ENCODE peak calls at places on chromosomes 1 and 21, in seven cellular contexts. L, N, Z, S, Y, U and D are unnamed samples.

GRCh38 chr1:155012052-155012546 is 9.5 kb downstream of the ZBTB7B start:
- DNase-seq in Y (peak), S (peak), Z (peak), N (peak), U (peak), L (no peak), D (peak)

GRCh38 chr1:80066060-80066459 is 1059.5 kb upstream of the ADGRL4 start:
- DNase-seq in Z (peak), Y (no peak), L (no peak), N (no peak), U (no peak), S (no peak), D (no peak)

GRCh38 chr1:37865348-37866119 is 6.1 kb upstream of the MTF1 start:
- DNase-seq in U (no peak), N (no peak), S (peak), Z (no peak), Y (no peak), L (peak), D (no peak)

GRCh38 chr1:217091601-217092000 is 368.4 kb upstream of the ESRRG start:
- DNase-seq in Z (no peak), Y (no peak), N (no peak), S (no peak), U (no peak), L (no peak), D (no peak)

GRCh38 chr1:94384485-94385353 is 33.5 kb upstream of the ABCD3 start:
- DNase-seq in N (peak), S (no peak), U (no peak), Y (peak), L (no peak), Z (peak), D (peak)

GRCh38 chr1:52836035-52836434 is 6.5 kb upstream of the ZYG11A start:
- DNase-seq in L (no peak), U (no peak), S (no peak), Z (no peak), N (no peak), Y (no peak), D (no peak)

GRCh38 chr1:192810253-192810880 is 1.5 kb downstream of the RGS2 start:
- DNase-seq in U (no peak), Z (peak), Y (no peak), L (no peak), S (no peak), N (no peak), D (peak)

GRCh38 chr1:98327151-98327918 is 334.2 kb upstream of the SNX7 start:
- DNase-seq in Y (no peak), U (no peak), L (no peak), S (no peak), N (no peak), Z (peak), D (no peak)

GRCh38 chr1:67716800-67717199 is 31.8 kb downstream of the GADD45A start:
- DNase-seq in U (no peak), S (no peak), N (peak), L (no peak), Z (no peak), Y (peak), D (no peak)

GRCh38 chr1:180181048-180181447 is 26.4 kb downstream of the QSOX1 start:
- DNase-seq in S (no peak), U (peak), N (peak), Y (no peak), Z (peak), L (no peak), D (no peak)

GRCh38 chr1:22428672-22429071 is 23.0 kb upstream of the ZBTB40 start:
- DNase-seq in L (no peak), N (peak), S (peak), Z (peak), U (no peak), Y (no peak), D (no peak)

GRCh38 chr1:77688939-77689338 is 6.5 kb upstream of the ZZZ3 start:
- DNase-seq in L (no peak), N (no peak), S (no peak), U (no peak), Z (no peak), Y (no peak), D (no peak)

GRCh38 chr1:242147096-242147976 is 148.4 kb upstream of the MAP1LC3C start:
- DNase-seq in Z (peak), N (no peak), Y (no peak), U (no peak), L (peak), S (no peak), D (no peak)

GRCh38 chr1:61434276-61434675 is 290.7 kb downstream of the TM2D1 start:
- DNase-seq in L (no peak), Y (no peak), S (no peak), U (no peak), N (no peak), Z (no peak), D (no peak)

GRCh38 chr1:35031103-35031452 is 667 bp downstream of the ZMYM6 start:
- DNase-seq in Y (peak), Z (no peak), S (peak), N (peak), L (peak), U (no peak), D (peak)

GRCh38 chr1:41710980-41711379 is 207.7 kb downstream of the HIVEP3 start:
- DNase-seq in S (no peak), Y (no peak), Z (no peak), U (no peak), L (no peak), N (no peak), D (no peak)

GRCh38 chr21:45695086-45695485 is 51.6 kb downstream of the PCBP3 start:
- DNase-seq in Z (no peak), N (no peak), Y (no peak), L (no peak), U (no peak), S (no peak), D (no peak)

GRCh38 chr1:149916193-149916926 is 1.3 kb downstream of the SV2A start:
- DNase-seq in Y (no peak), Z (no peak), N (no peak), U (no peak), S (no peak), L (no peak), D (no peak)

GRCh38 chr1:85555867-85556577 is 24.5 kb upstream of the CCN1 start:
- DNase-seq in Y (no peak), L (no peak), U (no peak), S (no peak), Z (no peak), N (no peak), D (no peak)

GRCh38 chr1:150535511-150536281 is 13.5 kb upstream of the ADAMTSL4 start:
- DNase-seq in Y (no peak), Z (no peak), L (peak), U (peak), N (no peak), S (peak), D (no peak)

GRCh38 chr1:47738560-47739182 is 258.5 kb downstream of the TRABD2B start:
- DNase-seq in Z (peak), Y (peak), U (peak), L (no peak), N (peak), S (peak), D (peak)

GRCh38 chr1:95352767-95353166 is 118.8 kb downstream of the RWDD3 start:
- DNase-seq in Y (no peak), L (no peak), U (no peak), Z (no peak), S (no peak), N (peak), D (peak)

GRCh38 chr1:22365331-22366295 is 86.0 kb upstream of the ZBTB40 start:
- DNase-seq in L (no peak), S (no peak), Y (no peak), U (no peak), N (no peak), Z (no peak), D (no peak)

GRCh38 chr1:234458352-234459027 is 20.5 kb downstream of the TARBP1 start:
- DNase-seq in N (no peak), U (no peak), L (no peak), Y (no peak), S (no peak), Z (no peak), D (no peak)

GRCh38 chr1:155909894-155910293 is 1.3 kb downstream of the RIT1 start:
- DNase-seq in Y (no peak), S (no peak), U (no peak), Z (peak), N (no peak), L (no peak), D (no peak)

GRCh38 chr1:19353596-19353995 is 41.5 kb downstream of the SLC66A1 start:
- DNase-seq in Y (no peak), N (no peak), S (no peak), L (no peak), U (no peak), Z (no peak), D (no peak)

GRCh38 chr1:21247892-21248715 is 42.2 kb downstream of the ECE1 start:
- DNase-seq in Z (no peak), Y (no peak), U (no peak), N (no peak), S (no peak), L (no peak), D (peak)

GRCh38 chr21:45980697-45981096 is 873 bp upstream of the COL6A1 start:
- DNase-seq in N (no peak), Z (no peak), S (no peak), L (no peak), Y (no peak), U (no peak), D (no peak)

GRCh38 chr1:46806196-46807020 is 7.6 kb downstream of the CYP4B1 start:
- DNase-seq in L (no peak), Z (no peak), Y (peak), N (no peak), U (no peak), S (no peak), D (peak)

GRCh38 chr21:45460611-45461368 is 55.8 kb downstream of the COL18A1 start:
- DNase-seq in Z (no peak), N (peak), Y (no peak), U (no peak), L (no peak), S (peak), D (no peak)

GRCh38 chr1:238861342-238861741 is 525.0 kb upstream of the CHRM3 start:
- DNase-seq in U (no peak), Y (no peak), Z (peak), S (no peak), L (no peak), N (no peak), D (no peak)

GRCh38 chr1:162404550-162405160 is 7.3 kb downstream of the SH2D1B start:
- DNase-seq in S (no peak), L (peak), U (no peak), Z (no peak), N (no peak), Y (no peak), D (no peak)

GRCh38 chr1:48555271-48555670 is 83.3 kb upstream of the SPATA6 start:
- DNase-seq in Y (no peak), S (no peak), N (no peak), L (no peak), U (no peak), Z (no peak), D (no peak)

GRCh38 chr1:176691251-176692228 is 228.6 kb downstream of the PAPPA2 start:
- DNase-seq in Z (peak), Y (peak), L (peak), N (peak), U (no peak), S (peak), D (peak)

GRCh38 chr1:94094466-94095111 is 26.4 kb downstream of the ABCA4 start:
- DNase-seq in U (peak), Z (peak), S (peak), Y (peak), N (no peak), L (no peak), D (peak)

GRCh38 chr1:180796897-180797296 is 115.8 kb upstream of the KIAA1614 start:
- DNase-seq in S (no peak), N (no peak), Z (no peak), Y (no peak), L (no peak), U (no peak), D (no peak)

GRCh38 chr1:151693057-151693651 is 23.4 kb downstream of the CELF3 start:
- DNase-seq in Y (peak), S (peak), L (no peak), U (no peak), N (peak), Z (peak), D (no peak)

GRCh38 chr1:177023249-177023648 is 141.3 kb downstream of the ASTN1 start:
- DNase-seq in U (no peak), Y (no peak), Z (no peak), N (no peak), L (no peak), S (no peak), D (no peak)

GRCh38 chr1:153647375-153647714 is 11.2 kb upstream of the SNAPIN start:
- DNase-seq in Y (no peak), L (no peak), N (peak), U (no peak), S (no peak), Z (no peak), D (no peak)

GRCh38 chr1:44619261-44619900 is 54.9 kb downstream of the TMEM53 start:
- DNase-seq in U (no peak), Z (no peak), N (no peak), L (peak), S (peak), Y (no peak), D (no peak)